ENCODE peak calls at places on chromosome 21, in six cellular contexts. Q, N, V, T, G and D are unnamed samples. For H3K4me1, the result is how much of the 10 kb centered on the place peaks cover.

GRCh38 chr21:31961704-31962103 is 88.9 kb downstream of the HUNK start:
- DNase-seq in Q (no peak), N (no peak), V (no peak), T (no peak), G (no peak), D (no peak)

GRCh38 chr21:28832013-28832714 is 160.5 kb downstream of the LTN1 start:
- DNase-seq in Q (no peak), N (no peak), V (no peak), T (no peak), G (no peak), D (no peak)

GRCh38 chr21:34889287-34889536 is 159.9 kb downstream of the RUNX1 start:
- DNase-seq in Q (no peak), N (peak), V (peak), T (peak), G (no peak), D (peak)

GRCh38 chr21:26555554-26555953 is 17.5 kb downstream of the CYYR1 start:
- DNase-seq in Q (no peak), N (no peak), V (no peak), T (no peak), G (no peak), D (no peak)

GRCh38 chr21:23968722-23969647 is 1638.3 kb downstream of the MRPL39 start:
- DNase-seq in Q (no peak), N (no peak), V (peak), T (no peak), G (no peak), D (peak)

GRCh38 chr21:26761174-26761915 is 83.9 kb downstream of the ADAMTS1 start:
- DNase-seq in Q (no peak), N (no peak), V (no peak), T (no peak), G (no peak), D (no peak)

GRCh38 chr21:26177187-26177586 is 6.6 kb upstream of the APP start:
- DNase-seq in Q (peak), N (no peak), V (no peak), T (peak), G (no peak), D (no peak)

GRCh38 chr21:27423906-27424595 is 457.2 kb upstream of the ADAMTS5 start:
- DNase-seq in Q (no peak), N (no peak), V (no peak), T (no peak), G (no peak), D (no peak)

GRCh38 chr21:44427241-44428120 is 27.8 kb upstream of the LRRC3 start:
- DNase-seq in Q (no peak), N (peak), V (no peak), T (no peak), G (no peak), D (no peak)

GRCh38 chr21:29187939-29188338 is 57.5 kb downstream of the MAP3K7CL start:
- DNase-seq in Q (no peak), N (peak), V (peak), T (peak), G (no peak), D (peak)

GRCh38 chr21:44299085-44299457 is 782 bp upstream of the PFKL start:
- DNase-seq in Q (no peak), N (no peak), V (no peak), T (no peak), G (no peak), D (no peak)

GRCh38 chr21:28991861-28992525 is 684 bp downstream of the LTN1 start:
- DNase-seq in Q (no peak), N (no peak), V (no peak), T (no peak), G (no peak), D (no peak)

DNA sequence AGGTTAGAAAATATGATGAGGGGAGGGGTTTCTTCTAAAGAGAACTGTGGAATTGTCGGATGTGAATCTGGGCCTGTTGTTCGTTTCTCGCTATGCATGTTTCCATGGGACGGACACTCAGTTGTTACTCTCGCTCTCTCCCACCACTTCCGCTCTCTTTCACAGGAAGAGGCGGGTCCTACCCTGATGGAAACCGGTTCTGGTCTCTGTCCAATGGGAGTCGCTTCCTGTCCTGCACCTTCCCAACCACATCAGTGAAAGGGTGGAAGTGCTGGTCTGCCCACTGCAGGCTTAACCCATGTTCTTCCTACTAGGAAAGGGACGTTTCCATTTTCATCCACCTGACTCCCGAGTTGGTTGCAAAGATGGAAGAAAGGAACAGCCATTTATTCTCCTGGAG is 119.4 kb downstream of the KCNJ15 start:
- DNase-seq in Q (peak), N (no peak), V (peak), T (no peak), G (no peak), D (no peak)
- H3K4me1 ChIP-seq in Q (under half), N (under half), V (under half), T (under half), G (under half), D (under half)

GRCh38 chr21:45922648-45923047 is 58.9 kb upstream of the COL6A1 start:
- DNase-seq in Q (no peak), N (no peak), V (no peak), T (no peak), G (no peak), D (no peak)

GRCh38 chr21:45921917-45922316 is 59.7 kb upstream of the COL6A1 start:
- DNase-seq in Q (no peak), N (no peak), V (no peak), T (no peak), G (no peak), D (no peak)

GRCh38 chr21:45926281-45926680 is 55.3 kb upstream of the COL6A1 start:
- DNase-seq in Q (no peak), N (no peak), V (no peak), T (no peak), G (no peak), D (no peak)

GRCh38 chr21:45920824-45921600 is 60.6 kb upstream of the COL6A1 start:
- DNase-seq in Q (no peak), N (no peak), V (no peak), T (no peak), G (no peak), D (no peak)

GRCh38 chr21:45923146-45923545 is 58.4 kb upstream of the COL6A1 start:
- DNase-seq in Q (peak), N (peak), V (peak), T (peak), G (no peak), D (peak)
- TF ChIP-seq POLR2A in Q (no peak), N (no peak), V (no peak), T (no peak), G (no peak), D (no peak)

GRCh38 chr21:45499201-45499750 is 43.0 kb downstream of the SLC19A1 start:
- DNase-seq in Q (peak), N (peak), V (no peak), T (no peak), G (no peak), D (no peak)
- H3K4me1 ChIP-seq in Q (under half), N (under half), V (under half), T (under half), G (under half), D (under half)

DNA sequence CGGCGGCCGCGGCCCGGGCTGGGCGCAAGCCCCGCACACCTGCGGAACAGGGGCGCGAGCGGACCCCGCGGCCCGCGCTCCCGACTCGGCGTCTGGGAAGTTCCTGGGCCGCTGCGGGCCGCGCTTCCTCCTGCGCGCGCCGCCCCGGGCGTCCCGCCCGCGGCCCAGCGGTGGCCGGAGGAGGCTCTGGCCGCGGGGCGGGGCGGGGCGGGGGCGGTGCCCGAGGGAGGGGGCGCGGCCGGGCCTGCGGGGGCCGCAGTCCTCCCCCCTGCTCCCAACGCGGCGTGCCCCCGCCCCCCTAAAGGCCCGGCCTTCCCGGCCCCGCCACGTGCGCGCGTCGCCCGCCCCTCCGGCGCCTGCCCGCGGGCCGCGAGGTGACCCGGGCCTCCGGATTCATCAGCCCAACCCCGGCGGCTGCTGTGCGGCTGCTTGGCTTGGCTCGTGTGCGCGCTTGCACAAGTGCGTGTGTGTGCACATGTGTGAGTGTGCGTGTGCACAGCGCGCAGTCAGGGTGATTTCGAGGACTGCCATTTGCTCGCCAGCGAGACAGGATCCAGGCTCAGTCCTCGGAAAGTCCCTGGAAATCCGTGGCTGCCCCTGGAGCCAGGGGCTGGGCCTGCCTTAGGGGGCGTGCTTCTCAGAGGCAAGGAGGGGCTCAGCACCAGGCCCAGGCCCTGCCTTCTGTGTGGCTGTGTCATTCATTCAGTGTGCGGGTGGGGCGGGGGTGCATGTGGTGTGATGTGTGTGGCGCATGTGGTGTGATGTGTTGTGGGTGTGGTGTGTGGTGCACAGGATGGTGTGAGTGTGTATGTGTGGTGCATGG is at the start of gene C2CD2:
- DNase-seq in Q (peak), N (peak), V (peak), T (peak), G (no peak), D (peak)
- TF ChIP-seq POLR2A in Q (no peak), N (no peak), V (no peak), T (peak), G (no peak), D (peak)

GRCh38 chr21:42469272-42469671 is 26.8 kb downstream of the RSPH1 start:
- DNase-seq in Q (no peak), N (no peak), V (no peak), T (no peak), G (no peak), D (no peak)

GRCh38 chr21:42466700-42467612 is 29.1 kb downstream of the RSPH1 start:
- DNase-seq in Q (no peak), N (no peak), V (peak), T (no peak), G (no peak), D (peak)

GRCh38 chr21:42465008-42465878 is 30.8 kb downstream of the RSPH1 start:
- DNase-seq in Q (no peak), N (no peak), V (peak), T (no peak), G (no peak), D (no peak)

GRCh38 chr21:42468511-42469131 is 27.4 kb downstream of the RSPH1 start:
- DNase-seq in Q (no peak), N (no peak), V (no peak), T (no peak), G (no peak), D (no peak)

DNA sequence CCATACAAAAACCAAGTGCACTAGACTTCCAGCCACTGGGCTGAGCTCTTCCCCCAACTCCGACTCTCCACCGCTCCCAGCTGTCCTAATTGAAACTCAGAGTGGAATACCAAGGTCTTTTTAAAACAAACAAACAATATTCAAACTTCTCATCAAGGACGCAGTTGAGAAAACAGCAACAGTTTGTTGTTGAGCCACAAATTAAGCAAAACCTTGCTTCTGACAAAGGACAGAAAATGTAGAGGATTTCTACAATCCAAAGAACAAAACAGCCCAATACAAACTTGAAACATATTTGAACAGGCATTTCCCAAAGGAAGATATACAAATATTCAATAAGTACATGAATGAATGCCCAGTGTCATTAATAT is 28.4 kb downstream of the RSPH1 start:
- DNase-seq in Q (no peak), N (no peak), V (no peak), T (no peak), G (no peak), D (no peak)
- H3K4me1 ChIP-seq in Q (under half), N (under half), V (under half), T (under half), G (under half), D (under half)

DNA sequence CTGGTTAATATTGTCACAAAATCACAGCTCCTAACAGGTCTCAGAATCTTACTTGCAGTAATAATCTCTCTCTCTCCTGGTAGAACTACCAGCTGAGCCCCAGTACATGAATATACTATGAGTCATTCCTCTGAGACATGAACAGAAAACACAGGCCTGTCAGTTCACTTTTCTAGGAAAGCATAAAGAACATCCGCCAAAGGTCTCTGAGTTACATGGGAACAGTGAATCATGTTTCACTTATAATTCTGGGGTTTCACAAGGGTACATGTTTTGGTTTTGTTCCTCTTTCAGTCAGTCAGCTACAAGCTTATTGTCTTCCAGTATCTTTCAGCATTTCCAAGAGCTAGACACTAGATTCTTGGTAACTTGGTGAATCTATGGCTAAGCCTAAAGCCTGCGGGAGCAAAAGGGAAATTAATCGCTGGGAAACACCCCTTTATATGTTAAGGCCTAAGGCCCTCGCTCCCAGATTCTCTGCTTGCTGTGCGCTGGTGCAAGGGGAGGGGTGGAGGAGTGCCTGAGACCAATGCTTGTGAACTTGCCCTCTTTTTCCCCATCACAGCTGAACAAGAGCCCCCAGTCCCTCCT is 31.7 kb downstream of the IFNGR2 start:
- DNase-seq in Q (no peak), N (no peak), V (peak), T (no peak), G (no peak), D (peak)
- TF ChIP-seq POLR2A in Q (no peak), N (no peak), V (no peak), T (no peak), G (no peak), D (peak)